ENCODE peak calls at places on chromosomes 6 and 20, in seven cellular contexts. G, F, D, Z, N, J and V are unnamed samples.

GRCh38 chr6:100255701-100256100 is 209.0 kb downstream of the SIM1 start:
- DNase-seq in G (no peak), F (no peak), D (no peak), Z (no peak), N (no peak), J (no peak), V (no peak)

GRCh38 chr6:105116150-105116549 is 63.7 kb downstream of the POPDC3 start:
- DNase-seq in G (peak; percentile 22), F (no peak), D (no peak), Z (no peak), N (no peak), J (no peak), V (no peak)

GRCh38 chr6:94362061-94362864 is 942.9 kb upstream of the EPHA7 start:
- DNase-seq in G (no peak), F (no peak), D (no peak), Z (no peak), N (no peak), J (no peak), V (no peak)

GRCh38 chr6:111657146-111657545 is 51.5 kb upstream of the TRAF3IP2 start:
- DNase-seq in G (peak; percentile 73), F (peak; percentile 46), D (no peak), Z (peak; percentile 89), N (no peak), J (no peak), V (peak; percentile 66)

GRCh38 chr6:148502083-148502772 is 159.6 kb downstream of the SASH1 start:
- DNase-seq in G (no peak), F (no peak), D (no peak), Z (peak; percentile 75), N (no peak), J (no peak), V (peak; percentile 82)

GRCh38 chr20:3572151-3572550 is 91.0 kb downstream of the GFRA4 start:
- DNase-seq in G (no peak), F (no peak), D (no peak), Z (no peak), N (no peak), J (no peak), V (peak; percentile 46)

GRCh38 chr6:88989215-88989614 is 25.8 kb upstream of the RNGTT start:
- DNase-seq in G (no peak), F (peak; percentile 15), D (no peak), Z (no peak), N (no peak), J (no peak), V (peak; percentile 46)

GRCh38 chr6:26556263-26557070 is 18.3 kb downstream of the HMGN4 start:
- DNase-seq in G (peak; percentile 85), F (peak; percentile 86), D (no peak), Z (peak; percentile 93), N (no peak), J (peak; percentile 89), V (peak; percentile 97)

GRCh38 chr20:14879020-14879697 is 541.7 kb upstream of the FLRT3 start:
- DNase-seq in G (peak; percentile 88), F (peak; percentile 79), D (no peak), Z (peak; percentile 68), N (no peak), J (peak; percentile 47), V (peak; percentile 11)

GRCh38 chr20:7673841-7674240 is 266.4 kb downstream of the HAO1 start:
- DNase-seq in G (no peak), F (peak; percentile 81), D (no peak), Z (peak; percentile 90), N (no peak), J (no peak), V (peak; percentile 72)

GRCh38 chr6:163170294-163170883 is 244.1 kb upstream of the QKI start:
- DNase-seq in G (no peak), F (no peak), D (no peak), Z (no peak), N (no peak), J (peak; percentile 35), V (peak; percentile 8)

GRCh38 chr20:22679197-22679596 is 94.8 kb upstream of the FOXA2 start:
- DNase-seq in G (no peak), F (no peak), D (no peak), Z (no peak), N (no peak), J (no peak), V (no peak)

GRCh38 chr20:25587536-25587935 is 2.2 kb upstream of the NINL start:
- DNase-seq in G (no peak), F (no peak), D (no peak), Z (no peak), N (no peak), J (no peak), V (no peak)

GRCh38 chr6:68192988-68193387 is 442.1 kb upstream of the ADGRB3 start:
- DNase-seq in G (no peak), F (no peak), D (no peak), Z (no peak), N (no peak), J (peak; percentile 3), V (no peak)

DNA sequence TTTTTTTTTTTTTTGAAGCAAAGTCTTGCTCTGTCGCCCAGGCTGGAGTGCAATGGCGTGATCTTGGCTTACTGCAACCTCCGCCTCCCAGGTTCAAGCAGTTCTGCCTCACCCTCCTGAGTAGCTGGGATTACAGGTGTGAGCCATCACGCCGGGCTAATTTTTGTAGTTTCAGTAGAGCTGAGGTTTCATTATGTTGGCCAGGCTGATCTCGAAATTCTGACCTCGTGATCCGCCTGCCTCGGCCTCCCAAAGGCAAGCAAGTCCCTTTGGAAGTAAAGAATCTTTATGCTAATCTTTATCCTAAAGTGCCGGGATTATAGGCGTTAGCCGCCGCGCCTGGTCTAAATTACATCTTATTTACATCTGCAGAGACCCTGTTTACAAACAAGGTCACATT is 1.5 kb downstream of the PSMG4 start:
- DNase-seq in G (no peak), F (no peak), D (no peak), Z (no peak), N (no peak), J (peak; percentile 50), V (no peak)
- H3K4me3 ChIP-seq in G (no peak overlapping the region), F (peak overlapping the region; percentile 81), D (peak overlapping the region; percentile 86), Z (no peak overlapping the region), N (no peak overlapping the region), J (peak overlapping the region; percentile 65), V (no peak overlapping the region)

DNA sequence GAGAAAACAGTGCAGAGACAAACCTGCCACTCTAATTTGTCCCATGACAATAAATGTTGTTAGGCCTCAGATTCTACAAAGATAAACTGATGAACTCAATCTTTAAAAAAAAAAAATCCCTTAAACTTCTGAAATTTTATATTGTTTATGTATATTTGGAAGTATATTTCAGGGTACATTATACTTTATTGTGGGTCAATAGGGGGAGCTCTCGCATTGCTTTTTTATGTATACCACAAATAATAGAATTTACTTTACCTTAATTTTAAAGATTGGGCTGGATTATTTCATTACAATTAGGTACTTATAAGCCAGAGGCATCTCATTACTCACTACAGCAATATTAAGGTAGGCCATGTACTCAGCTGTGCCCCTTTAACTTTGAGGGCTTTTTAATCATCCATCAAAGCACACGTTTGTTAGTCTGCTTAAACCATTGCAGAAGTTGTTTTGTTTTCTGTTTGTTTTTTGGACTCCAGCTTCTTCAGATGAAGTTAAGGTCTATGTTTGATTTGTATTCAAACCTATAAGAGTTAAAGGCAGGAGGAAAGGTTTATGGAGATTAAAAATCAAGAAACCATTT is 56.3 kb upstream of the EYA4 start:
- DNase-seq in G (no peak), F (peak; percentile 41), D (no peak), Z (peak; percentile 31), N (no peak), J (peak; percentile 10), V (peak; percentile 62)
- TF ChIP-seq CTCF in G (peak; percentile 92), F (peak; percentile 63), D (peak; percentile 68), Z (peak; percentile 63), N (no peak), J (peak; percentile 31), V (peak; percentile 46)

GRCh38 chr6:157221049-157221816 is 102.1 kb downstream of the TMEM242 start:
- DNase-seq in G (peak; percentile 80), F (peak; percentile 67), D (peak; percentile 61), Z (peak; percentile 70), N (peak; percentile 72), J (peak; percentile 80), V (peak; percentile 82)
- H3K4me3 ChIP-seq in G (peak overlapping the region; percentile 53), F (peak overlapping the region; percentile 40), D (peak overlapping the region; percentile 47), Z (peak overlapping the region; percentile 62), N (peak overlapping the region; percentile 68), J (peak overlapping the region; percentile 61), V (peak overlapping the region; percentile 50)

DNA sequence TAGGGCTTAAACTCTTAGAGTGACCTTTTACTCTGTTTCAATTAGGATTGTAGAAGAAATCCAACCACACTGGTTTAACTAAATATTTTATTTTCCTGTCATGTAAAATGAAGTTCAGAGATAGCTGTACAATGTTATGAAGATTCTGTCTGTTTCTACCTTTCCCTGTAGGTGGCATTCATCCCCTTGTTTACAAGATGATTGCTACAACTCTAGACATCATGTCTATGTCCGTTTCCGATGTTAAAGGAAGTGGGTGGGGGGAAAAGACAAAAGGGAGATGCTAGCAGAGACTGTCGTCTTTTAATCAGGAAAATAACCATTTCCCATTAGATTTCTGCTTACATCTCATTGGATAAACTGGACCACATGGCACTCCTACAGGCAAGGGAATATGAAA is 30.9 kb upstream of the RIMS1 start:
- DNase-seq in G (no peak), F (no peak), D (no peak), Z (peak; percentile 9), N (no peak), J (peak; percentile 48), V (no peak)
- TF ChIP-seq CTCF in G (no peak), F (no peak), D (peak; percentile 29), Z (no peak), N (no peak), J (no peak), V (no peak)

DNA sequence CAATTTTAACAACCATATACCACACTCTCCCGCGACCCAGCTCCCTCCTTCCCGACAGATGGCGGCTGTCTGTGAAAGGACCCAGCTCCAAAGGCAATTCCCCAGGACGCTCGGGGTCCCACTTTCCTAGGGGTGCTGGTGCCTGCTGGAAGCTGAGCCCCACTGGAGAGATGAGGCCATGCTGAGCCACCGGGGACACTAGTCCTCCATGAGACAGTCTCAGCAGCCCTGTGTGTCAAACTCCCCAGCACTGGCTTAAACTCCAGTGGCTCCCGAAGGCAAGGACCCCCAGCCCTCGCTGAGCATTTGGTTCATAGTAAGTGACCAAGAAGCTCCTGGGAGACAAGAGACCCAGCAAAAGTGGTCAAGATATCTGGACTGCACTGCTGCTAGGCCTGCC is 52.1 kb downstream of the SLC2A10 start:
- DNase-seq in G (no peak), F (no peak), D (no peak), Z (no peak), N (no peak), J (no peak), V (no peak)
- H3K4me3 ChIP-seq in G (no peak overlapping the region), F (no peak overlapping the region), D (no peak overlapping the region), Z (no peak overlapping the region), N (no peak overlapping the region), J (no peak overlapping the region), V (no peak overlapping the region)

GRCh38 chr20:24164360-24164759 is 175.8 kb upstream of the GGTLC1 start:
- DNase-seq in G (no peak), F (peak; percentile 5), D (no peak), Z (no peak), N (no peak), J (peak; percentile 8), V (no peak)
- TF ChIP-seq CTCF in G (peak; percentile 41), F (peak; percentile 47), D (no peak), Z (no peak), N (peak; percentile 54), J (peak; percentile 23), V (peak; percentile 45)

DNA sequence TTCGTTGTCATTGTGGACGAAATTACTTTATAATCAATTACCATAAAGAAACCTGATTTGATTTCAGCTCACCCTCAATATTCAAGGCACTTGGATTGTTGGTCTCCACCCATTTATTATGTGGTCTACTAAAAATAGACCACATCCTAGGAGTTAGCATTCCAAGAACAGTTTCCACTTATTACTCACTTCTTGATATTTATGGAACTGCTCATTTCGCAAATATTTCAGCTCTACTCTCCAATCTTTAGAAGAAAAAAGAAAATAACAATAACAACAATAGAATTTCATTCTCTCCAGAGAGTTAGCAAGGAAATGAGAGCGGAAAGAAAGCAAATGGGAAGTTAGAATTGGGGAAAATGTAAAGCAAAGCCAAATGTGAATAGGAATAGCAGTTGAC is 26.2 kb upstream of the HDAC2 start:
- DNase-seq in G (peak; percentile 65), F (peak; percentile 90), D (no peak), Z (peak; percentile 89), N (no peak), J (no peak), V (peak; percentile 82)
- H3K4me3 ChIP-seq in G (no peak overlapping the region), F (no peak overlapping the region), D (no peak overlapping the region), Z (no peak overlapping the region), N (no peak overlapping the region), J (no peak overlapping the region), V (no peak overlapping the region)